ENCODE peak calls at places on chromosome 9, in eight cellular contexts. I is left kidney; V is heart right ventricle; K is tibial artery; Q is Right ventricle myocardium inferior; D is stimulated activated CD4-positive, alpha-beta T cell treated with anti-CD3 and anti-CD28 coated beads, Interleukin-1b, Interleukin-23, amount 100 ng/mL, for 4 hours; R is sigmoid colon; P is astrocyte of the spinal cord. O is an unnamed sample.

GRCh38 chr9:14865206-14865605 is 45.0 kb downstream of the FREM1 start:
- DNase-seq in D (no peak), I (peak), K (no peak), Q (no peak), P (no peak), R (no peak), V (no peak), O (no peak)

GRCh38 chr9:21028476-21028875 is 3.0 kb downstream of the HACD4 start:
- DNase-seq in R (no peak), Q (no peak), V (no peak), D (no peak), K (no peak), P (peak), I (no peak), O (no peak)

GRCh38 chr9:70438341-70438924 is 24.0 kb upstream of the KLF9 start:
- DNase-seq in V (peak), I (peak), P (peak), D (no peak), R (peak), K (peak), Q (no peak), O (peak)

GRCh38 chr9:97307500-97308163 is at the start of gene CCDC180:
- DNase-seq in R (no peak), I (peak), D (no peak), Q (no peak), P (peak), V (peak), K (peak), O (no peak)

GRCh38 chr9:21381752-21382339 is 3.4 kb downstream of the IFNA2 start:
- DNase-seq in D (no peak), P (no peak), I (peak), R (no peak), V (no peak), Q (no peak), K (no peak), O (no peak)

GRCh38 chr9:88953401-88954029 is 37.8 kb upstream of the S1PR3 start:
- DNase-seq in I (no peak), K (no peak), Q (no peak), V (no peak), P (peak), D (no peak), R (no peak), O (no peak)

GRCh38 chr9:7970666-7971335 is 171.2 kb upstream of the DMAC1 start:
- DNase-seq in R (no peak), V (no peak), D (no peak), I (no peak), Q (no peak), P (peak), K (no peak), O (no peak)

GRCh38 chr9:133607976-133608375 is 1.2 kb downstream of the FAM163B start:
- DNase-seq in I (no peak), K (no peak), Q (peak), R (no peak), D (no peak), V (no peak), P (no peak), O (no peak)

GRCh38 chr9:76817489-76817888 is 53.3 kb downstream of the PCA3 start:
- DNase-seq in R (no peak), I (no peak), Q (no peak), P (peak), K (no peak), V (no peak), D (no peak), O (no peak)